ENCODE peak calls at places on chromosomes 12 and 14, in seven cellular contexts. One of them, this sample, is unnamed.
A peak's percentile ranks its signal among the peaks of the same experiment; 100 is the strongest.

GRCh38 chr12:51834411-51834810 is 14.1 kb downstream of the FIGNL2 start:
- DNase-seq in mammary epithelial cell: no peak
- DNase-seq in NCI-H1092: no peak
- DNase-seq in NCI-H1105: no peak
- DNase-seq in tibial artery: no peak
- DNase-seq in Caki2: no peak
- DNase-seq in cardiac muscle cell: no peak
- DNase-seq in this sample: no peak

GRCh38 chr12:66467932-66468331 is 165.6 kb downstream of the HELB start:
- DNase-seq in mammary epithelial cell: peak; percentile 6
- DNase-seq in NCI-H1092: no peak
- DNase-seq in NCI-H1105: no peak
- DNase-seq in tibial artery: no peak
- DNase-seq in Caki2: no peak
- DNase-seq in cardiac muscle cell: peak; percentile 13
- DNase-seq in this sample: no peak

GRCh38 chr12:90250766-90251165 is 542.1 kb upstream of the ATP2B1 start:
- DNase-seq in mammary epithelial cell: no peak
- DNase-seq in NCI-H1092: no peak
- DNase-seq in NCI-H1105: no peak
- DNase-seq in tibial artery: peak; percentile 63
- DNase-seq in Caki2: no peak
- DNase-seq in cardiac muscle cell: peak; percentile 84
- DNase-seq in this sample: peak; percentile 13

GRCh38 chr12:19967486-19967885 is 400.9 kb upstream of the PDE3A start:
- DNase-seq in mammary epithelial cell: peak; percentile 51
- DNase-seq in NCI-H1092: peak; percentile 7
- DNase-seq in NCI-H1105: no peak
- DNase-seq in tibial artery: no peak
- DNase-seq in Caki2: peak; percentile 89
- DNase-seq in cardiac muscle cell: peak; percentile 95
- DNase-seq in this sample: no peak

GRCh38 chr12:3205742-3206519 is 128.8 kb downstream of the TSPAN9 start:
- DNase-seq in mammary epithelial cell: no peak
- DNase-seq in NCI-H1092: no peak
- DNase-seq in NCI-H1105: no peak
- DNase-seq in tibial artery: no peak
- DNase-seq in Caki2: no peak
- DNase-seq in cardiac muscle cell: no peak
- DNase-seq in this sample: no peak

GRCh38 chr14:104328607-104329006 is 190.2 kb downstream of the KIF26A start:
- DNase-seq in mammary epithelial cell: no peak
- DNase-seq in NCI-H1092: no peak
- DNase-seq in NCI-H1105: no peak
- DNase-seq in tibial artery: no peak
- DNase-seq in Caki2: no peak
- DNase-seq in cardiac muscle cell: no peak
- DNase-seq in this sample: no peak

GRCh38 chr14:84819528-84819927 is 710.4 kb upstream of the FLRT2 start:
- DNase-seq in mammary epithelial cell: no peak
- DNase-seq in NCI-H1092: no peak
- DNase-seq in NCI-H1105: no peak
- DNase-seq in tibial artery: no peak
- DNase-seq in Caki2: no peak
- DNase-seq in cardiac muscle cell: no peak
- DNase-seq in this sample: no peak

GRCh38 chr14:103528158-103528511 is 861 bp upstream of the TRMT61A start:
- DNase-seq in mammary epithelial cell: no peak
- DNase-seq in NCI-H1092: no peak
- DNase-seq in NCI-H1105: no peak
- DNase-seq in tibial artery: peak; percentile 75
- DNase-seq in Caki2: no peak
- DNase-seq in cardiac muscle cell: peak; percentile 37
- DNase-seq in this sample: no peak

GRCh38 chr14:91223028-91223783 is 21.3 kb downstream of the GPR68 start:
- DNase-seq in mammary epithelial cell: peak; percentile 17
- DNase-seq in NCI-H1092: peak; percentile 11
- DNase-seq in NCI-H1105: no peak
- DNase-seq in tibial artery: no peak
- DNase-seq in Caki2: no peak
- DNase-seq in cardiac muscle cell: no peak
- DNase-seq in this sample: no peak

GRCh38 chr12:64682572-64683277 is 72.4 kb downstream of the RASSF3 start:
- DNase-seq in mammary epithelial cell: no peak
- DNase-seq in NCI-H1092: peak; percentile 38
- DNase-seq in NCI-H1105: no peak
- DNase-seq in tibial artery: peak; percentile 86
- DNase-seq in Caki2: no peak
- DNase-seq in cardiac muscle cell: peak; percentile 97
- DNase-seq in this sample: peak; percentile 93

GRCh38 chr12:55314043-55314442 is at the start of gene OR6C1:
- DNase-seq in mammary epithelial cell: no peak
- DNase-seq in NCI-H1092: no peak
- DNase-seq in NCI-H1105: no peak
- DNase-seq in tibial artery: no peak
- DNase-seq in Caki2: no peak
- DNase-seq in cardiac muscle cell: no peak
- DNase-seq in this sample: no peak

GRCh38 chr12:88306471-88307069 is 164.5 kb downstream of the TMTC3 start:
- DNase-seq in mammary epithelial cell: no peak
- DNase-seq in NCI-H1092: no peak
- DNase-seq in NCI-H1105: no peak
- DNase-seq in tibial artery: no peak
- DNase-seq in Caki2: no peak
- DNase-seq in cardiac muscle cell: peak; percentile 29
- DNase-seq in this sample: no peak

GRCh38 chr14:66005899-66006434 is 480.2 kb upstream of the CCDC196 start:
- DNase-seq in mammary epithelial cell: no peak
- DNase-seq in NCI-H1092: no peak
- DNase-seq in NCI-H1105: no peak
- DNase-seq in tibial artery: no peak
- DNase-seq in Caki2: no peak
- DNase-seq in cardiac muscle cell: no peak
- DNase-seq in this sample: no peak

GRCh38 chr14:78567343-78567742 is 397.2 kb downstream of the NRXN3 start:
- DNase-seq in mammary epithelial cell: no peak
- DNase-seq in NCI-H1092: peak; percentile 13
- DNase-seq in NCI-H1105: no peak
- DNase-seq in tibial artery: no peak
- DNase-seq in Caki2: no peak
- DNase-seq in cardiac muscle cell: no peak
- DNase-seq in this sample: no peak

GRCh38 chr12:116736962-116737773 is 701 bp downstream of the SPRING1 start:
- DNase-seq in mammary epithelial cell: peak; percentile 12
- DNase-seq in NCI-H1092: no peak
- DNase-seq in NCI-H1105: no peak
- DNase-seq in tibial artery: no peak
- DNase-seq in Caki2: no peak
- DNase-seq in cardiac muscle cell: no peak
- DNase-seq in this sample: no peak

GRCh38 chr14:29681308-29681707 is 246.3 kb downstream of the PRKD1 start:
- DNase-seq in mammary epithelial cell: peak; percentile 1
- DNase-seq in NCI-H1092: no peak
- DNase-seq in NCI-H1105: no peak
- DNase-seq in tibial artery: no peak
- DNase-seq in Caki2: no peak
- DNase-seq in cardiac muscle cell: no peak
- DNase-seq in this sample: no peak

GRCh38 chr12:92208613-92209121 is 63.0 kb upstream of the BTG1 start:
- DNase-seq in mammary epithelial cell: peak; percentile 65
- DNase-seq in NCI-H1092: no peak
- DNase-seq in NCI-H1105: no peak
- DNase-seq in tibial artery: no peak
- DNase-seq in Caki2: peak; percentile 58
- DNase-seq in cardiac muscle cell: peak; percentile 67
- DNase-seq in this sample: no peak

GRCh38 chr12:25775968-25776367 is 182.5 kb upstream of the RASSF8 start:
- DNase-seq in mammary epithelial cell: peak; percentile 87
- DNase-seq in NCI-H1092: no peak
- DNase-seq in NCI-H1105: no peak
- DNase-seq in tibial artery: no peak
- DNase-seq in Caki2: no peak
- DNase-seq in cardiac muscle cell: peak; percentile 23
- DNase-seq in this sample: no peak

GRCh38 chr12:6370994-6371754 is 4.2 kb downstream of the SCNN1A start:
- DNase-seq in mammary epithelial cell: peak; percentile 95
- DNase-seq in NCI-H1092: no peak
- DNase-seq in NCI-H1105: peak; percentile 92
- DNase-seq in tibial artery: no peak
- DNase-seq in Caki2: peak; percentile 99
- DNase-seq in cardiac muscle cell: peak; percentile 56
- DNase-seq in this sample: peak; percentile 75

GRCh38 chr12:49345048-49345839 is 1.4 kb upstream of the DNAJC22 start:
- DNase-seq in mammary epithelial cell: no peak
- DNase-seq in NCI-H1092: peak; percentile 32
- DNase-seq in NCI-H1105: peak; percentile 33
- DNase-seq in tibial artery: peak; percentile 69
- DNase-seq in Caki2: peak; percentile 82
- DNase-seq in cardiac muscle cell: no peak
- DNase-seq in this sample: no peak

GRCh38 chr12:43891856-43892574 is 56.1 kb downstream of the TMEM117 start:
- DNase-seq in mammary epithelial cell: peak; percentile 64
- DNase-seq in NCI-H1092: no peak
- DNase-seq in NCI-H1105: peak; percentile 12
- DNase-seq in tibial artery: no peak
- DNase-seq in Caki2: no peak
- DNase-seq in cardiac muscle cell: no peak
- DNase-seq in this sample: no peak